ENCODE peak calls at places on chromosomes 3 and 15, in six cellular contexts. S, D, A, J, G and V are unnamed samples.
A peak's percentile ranks its signal among the peaks of the same experiment; 100 is the strongest.

GRCh38 chr15:31298707-31299172 is 27.9 kb upstream of the KLF13 start:
- DNase-seq in G (no peak), J (no peak), D (peak; percentile 54), A (no peak), S (no peak), V (peak; percentile 9)

GRCh38 chr3:13262493-13263211 is 157.5 kb downstream of the NUP210 start:
- DNase-seq in S (no peak), A (no peak), J (peak; percentile 28), D (no peak), G (no peak), V (no peak)

GRCh38 chr15:25682349-25682748 is 180.8 kb downstream of the ATP10A start:
- DNase-seq in A (no peak), D (no peak), G (no peak), J (no peak), S (peak; percentile 16), V (no peak)

GRCh38 chr3:14152963-14153355 is 25.4 kb downstream of the XPC start:
- DNase-seq in A (no peak), D (no peak), J (no peak), S (no peak), G (no peak), V (no peak)

GRCh38 chr3:130897316-130897715 is 3.4 kb downstream of the ATP2C1 start:
- DNase-seq in S (no peak), J (no peak), G (no peak), D (no peak), A (no peak), V (no peak)

GRCh38 chr3:4503050-4503449 is 9.9 kb downstream of the ITPR1 start:
- DNase-seq in D (no peak), S (no peak), J (peak; percentile 69), A (no peak), G (no peak), V (no peak)

GRCh38 chr3:94647131-94647530 is 584.3 kb downstream of the NSUN3 start:
- DNase-seq in G (no peak), D (no peak), S (no peak), J (no peak), A (no peak), V (no peak)

GRCh38 chr15:39095218-39095879 is 485.5 kb upstream of the THBS1 start:
- DNase-seq in A (no peak), G (no peak), J (no peak), D (no peak), S (no peak), V (no peak)

GRCh38 chr3:123635717-123636116 is 50.9 kb upstream of the HACD2 start:
- DNase-seq in G (no peak), S (no peak), D (no peak), A (no peak), J (no peak), V (no peak)

GRCh38 chr3:84836961-84837360 is 121.8 kb upstream of the CADM2 start:
- DNase-seq in J (no peak), G (no peak), A (no peak), D (no peak), S (no peak), V (no peak)

GRCh38 chr3:182954553-182954952 is 25.8 kb downstream of the DCUN1D1 start:
- DNase-seq in D (no peak), S (no peak), J (no peak), G (no peak), A (peak; percentile 32), V (no peak)

GRCh38 chr3:184512621-184513020 is 49.0 kb upstream of the EPHB3 start:
- DNase-seq in D (peak; percentile 38), G (no peak), S (no peak), A (no peak), J (no peak), V (no peak)

GRCh38 chr3:184508938-184509337 is 52.6 kb upstream of the EPHB3 start:
- DNase-seq in J (no peak), D (no peak), A (no peak), S (no peak), G (no peak), V (no peak)

GRCh38 chr3:184513276-184514150 is 48.1 kb upstream of the EPHB3 start:
- DNase-seq in D (peak; percentile 88), J (peak; percentile 77), S (peak; percentile 67), A (peak; percentile 93), G (peak; percentile 77), V (peak; percentile 72)

GRCh38 chr3:184511741-184512140 is 49.8 kb upstream of the EPHB3 start:
- DNase-seq in S (no peak), A (no peak), G (no peak), J (no peak), D (no peak), V (no peak)

GRCh38 chr3:184514151-184514490 is 47.5 kb upstream of the EPHB3 start:
- DNase-seq in D (no peak), J (no peak), A (no peak), S (no peak), G (no peak), V (no peak)
- H3K4me3 ChIP-seq in D (peak overlapping the region; percentile 49), J (peak overlapping the region; percentile 41), A (peak overlapping the region; percentile 63), S (peak overlapping the region; percentile 31), G (no peak overlapping the region), V (no peak overlapping the region)

GRCh38 chr3:38030126-38031021 is 932 bp upstream of the PLCD1 start:
- DNase-seq in J (no peak), A (no peak), D (no peak), S (no peak), G (no peak), V (no peak)

GRCh38 chr3:38031022-38031994 is 1.9 kb upstream of the PLCD1 start:
- DNase-seq in A (peak; percentile 58), S (peak; percentile 52), D (no peak), G (peak; percentile 86), J (no peak), V (no peak)

GRCh38 chr3:38027466-38028465 is 1.7 kb downstream of the PLCD1 start:
- DNase-seq in D (no peak), J (no peak), S (no peak), G (no peak), A (no peak), V (no peak)

GRCh38 chr3:38028621-38029361 is 651 bp downstream of the PLCD1 start:
- DNase-seq in D (no peak), G (no peak), J (no peak), S (no peak), A (peak; percentile 62), V (no peak)

GRCh38 chr3:38029400-38030125 is at the start of gene PLCD1:
- DNase-seq in G (peak; percentile 41), J (peak; percentile 29), S (peak; percentile 66), A (peak; percentile 88), D (peak; percentile 87), V (no peak)
- H3K4me3 ChIP-seq in G (peak within 1 kb of the TSS; percentile 32), J (peak within 1 kb of the TSS; percentile 49), S (peak within 1 kb of the TSS; percentile 72), A (peak within 1 kb of the TSS; percentile 84), D (peak within 1 kb of the TSS; percentile 83), V (peak within 1 kb of the TSS; percentile 44)

DNA sequence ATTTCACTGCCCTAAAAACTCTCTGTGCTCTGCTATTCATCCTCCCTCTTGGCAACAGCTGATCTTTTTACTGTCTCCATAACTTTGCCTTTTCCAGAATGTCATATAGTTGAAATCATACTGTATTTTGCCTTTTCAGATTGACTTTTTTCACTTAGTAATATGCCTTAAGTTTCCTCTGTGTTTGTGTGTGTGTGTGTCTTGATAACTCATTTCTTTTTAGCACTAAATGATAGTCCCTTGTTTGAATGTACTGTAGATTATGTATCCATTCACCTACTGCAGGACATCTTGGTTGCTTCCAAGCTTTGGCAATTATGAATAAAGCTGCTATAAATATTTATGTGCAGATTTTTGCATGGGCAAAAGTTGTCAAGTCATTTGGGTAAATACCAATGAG is 9.5 kb downstream of the PARP15 start:
- DNase-seq in G (no peak), D (no peak), S (no peak), A (no peak), J (no peak), V (no peak)
- H3K4me3 ChIP-seq in G (no peak overlapping the region), D (no peak overlapping the region), S (no peak overlapping the region), A (no peak overlapping the region), J (no peak overlapping the region), V (no peak overlapping the region)

DNA sequence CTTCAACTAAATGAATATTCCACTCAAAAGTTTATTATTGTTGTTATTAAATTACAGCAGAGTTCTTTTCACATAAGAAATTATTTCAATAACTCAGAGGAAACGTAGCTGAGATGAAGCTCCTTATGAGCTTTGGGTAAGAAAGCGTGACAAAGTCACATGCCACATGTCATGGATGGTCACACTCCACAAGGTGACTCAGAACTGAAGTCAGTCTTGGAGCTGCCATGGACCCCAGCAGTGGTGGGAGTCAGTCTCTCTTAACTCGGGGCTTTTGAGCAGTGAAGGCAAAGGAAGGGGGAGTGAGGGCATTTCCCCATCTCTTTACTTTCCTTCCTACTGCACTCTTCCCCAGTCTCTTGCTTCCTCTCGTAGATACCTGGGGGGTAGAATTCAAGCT is 87.5 kb upstream of the FAM3D start:
- DNase-seq in G (no peak), S (no peak), J (no peak), D (no peak), A (no peak), V (no peak)
- H3K4me3 ChIP-seq in G (no peak overlapping the region), S (no peak overlapping the region), J (no peak overlapping the region), D (no peak overlapping the region), A (no peak overlapping the region), V (no peak overlapping the region)

GRCh38 chr3:43363621-43364266 is 77.4 kb downstream of the SNRK start:
- DNase-seq in G (no peak), S (peak; percentile 79), D (no peak), A (no peak), J (no peak), V (no peak)
- H3K4me3 ChIP-seq in G (no peak overlapping the region), S (no peak overlapping the region), D (no peak overlapping the region), A (no peak overlapping the region), J (no peak overlapping the region), V (no peak overlapping the region)

GRCh38 chr3:73422556-73422955 is 202.2 kb downstream of the PDZRN3 start:
- DNase-seq in A (no peak), G (no peak), S (no peak), D (no peak), J (no peak), V (no peak)
- H3K4me3 ChIP-seq in A (peak overlapping the region; percentile 55), G (no peak overlapping the region), S (no peak overlapping the region), D (no peak overlapping the region), J (no peak overlapping the region), V (no peak overlapping the region)

DNA sequence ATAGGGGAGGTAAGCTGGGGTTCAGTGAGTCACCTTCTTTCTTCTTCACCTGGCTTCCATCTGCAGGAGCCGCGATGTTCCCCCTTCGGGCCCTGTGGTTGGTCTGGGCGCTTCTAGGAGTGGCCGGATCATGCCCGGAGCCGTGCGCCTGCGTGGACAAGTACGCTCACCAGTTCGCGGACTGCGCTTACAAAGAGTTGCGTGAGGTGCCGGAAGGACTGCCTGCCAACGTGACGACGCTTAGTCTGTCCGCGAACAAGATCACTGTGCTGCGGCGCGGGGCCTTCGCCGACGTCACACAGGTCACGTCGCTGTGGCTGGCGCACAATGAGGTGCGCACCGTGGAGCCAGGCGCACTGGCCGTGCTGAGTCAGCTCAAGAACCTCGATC is 2.3 kb downstream of the ISLR2 start:
- DNase-seq in G (peak; percentile 33), D (no peak), S (peak; percentile 52), A (no peak), J (no peak), V (no peak)
- H3K4me3 ChIP-seq in G (no peak overlapping the region), D (no peak overlapping the region), S (no peak overlapping the region), A (no peak overlapping the region), J (no peak overlapping the region), V (no peak overlapping the region)

GRCh38 chr3:151940481-151940880 is 67.0 kb downstream of the SUCNR1 start:
- DNase-seq in S (no peak), J (no peak), D (no peak), G (no peak), A (peak; percentile 58), V (no peak)
- H3K4me3 ChIP-seq in S (no peak overlapping the region), J (no peak overlapping the region), D (no peak overlapping the region), G (no peak overlapping the region), A (no peak overlapping the region), V (no peak overlapping the region)